ENCODE peak calls at places on chromosomes 7 and 10, in four cellular contexts. S, F, W and D are unnamed samples.

GRCh38 chr7:1899201-1899600 is 229.1 kb downstream of the ELFN1 start:
- DNase-seq in S (peak), F (no peak), W (no peak), D (no peak)

GRCh38 chr7:107622429-107622828 is 38.2 kb upstream of the SLC26A4 start:
- DNase-seq in S (no peak), F (no peak), W (no peak), D (no peak)

GRCh38 chr10:133103311-133103910 is 15.7 kb downstream of the ADGRA1 start:
- DNase-seq in S (no peak), F (no peak), W (no peak), D (no peak)

GRCh38 chr10:33287112-33287511 is 47.4 kb downstream of the NRP1 start:
- DNase-seq in S (no peak), F (no peak), W (no peak), D (no peak)

GRCh38 chr7:79593819-79594218 is 140.4 kb upstream of the MAGI2 start:
- DNase-seq in S (no peak), F (no peak), W (no peak), D (no peak)

GRCh38 chr10:73836427-73836826 is 25.0 kb upstream of the NDST2 start:
- DNase-seq in S (no peak), F (no peak), W (no peak), D (no peak)

GRCh38 chr7:98852826-98853225 is 17.0 kb downstream of the TMEM130 start:
- DNase-seq in S (no peak), F (no peak), W (no peak), D (no peak)

GRCh38 chr10:29583674-29584073 is 51.1 kb downstream of the SVIL start:
- DNase-seq in S (no peak), F (no peak), W (no peak), D (no peak)

GRCh38 chr10:103640436-103641181 is 147.1 kb downstream of the NEURL1 start:
- DNase-seq in S (no peak), F (no peak), W (no peak), D (no peak)

GRCh38 chr7:2523941-2524807 is 4.6 kb downstream of the LFNG start:
- DNase-seq in S (peak), F (peak), W (peak), D (peak)

GRCh38 chr10:9294132-9294663 is 1239.7 kb downstream of the GATA3 start:
- DNase-seq in S (no peak), F (no peak), W (no peak), D (no peak)

GRCh38 chr7:101630591-101630990 is 1.5 kb upstream of the MYL10 start:
- DNase-seq in S (no peak), F (peak), W (no peak), D (no peak)

GRCh38 chr7:111708072-111708471 is 145.8 kb upstream of the IMMP2L start:
- DNase-seq in S (no peak), F (no peak), W (no peak), D (no peak)

GRCh38 chr7:74191231-74191630 is 17.1 kb downstream of the EIF4H start:
- DNase-seq in S (no peak), F (no peak), W (no peak), D (no peak)

GRCh38 chr10:63522129-63522687 is 1.0 kb downstream of the REEP3 start:
- DNase-seq in S (no peak), F (no peak), W (no peak), D (no peak)

GRCh38 chr7:17916786-17917185 is 23.5 kb downstream of the SNX13 start:
- DNase-seq in S (no peak), F (no peak), W (no peak), D (no peak)

GRCh38 chr7:82235710-82236109 is 207.9 kb downstream of the CACNA2D1 start:
- DNase-seq in S (no peak), F (no peak), W (no peak), D (no peak)

GRCh38 chr7:112202819-112203218 is 3.4 kb downstream of the DOCK4 start:
- DNase-seq in S (peak), F (no peak), W (no peak), D (no peak)

GRCh38 chr10:123480845-123481244 is 185.3 kb upstream of the GPR26 start:
- DNase-seq in S (no peak), F (no peak), W (no peak), D (no peak)

GRCh38 chr10:112435013-112435619 is 11.6 kb downstream of the ZDHHC6 start:
- DNase-seq in S (no peak), F (no peak), W (no peak), D (no peak)

GRCh38 chr10:122207596-122207995 is 63.5 kb upstream of the BTBD16 start:
- DNase-seq in S (no peak), F (peak), W (no peak), D (no peak)

GRCh38 chr10:36358736-36359135 is 716.6 kb upstream of the FZD8 start:
- DNase-seq in S (no peak), F (no peak), W (no peak), D (no peak)

GRCh38 chr7:149664176-149664575 is 109.2 kb downstream of the ZNF467 start:
- DNase-seq in S (no peak), F (no peak), W (no peak), D (no peak)

GRCh38 chr10:110803830-110804338 is 67.8 kb upstream of the PDCD4 start:
- DNase-seq in S (no peak), F (peak), W (peak), D (peak)

GRCh38 chr7:23357190-23358093 is 58.3 kb downstream of the MALSU1 start:
- DNase-seq in S (no peak), F (no peak), W (no peak), D (no peak)

GRCh38 chr10:18822156-18822555 is 162.9 kb downstream of the ARL5B start:
- DNase-seq in S (no peak), F (peak), W (no peak), D (no peak)

GRCh38 chr7:103915958-103916357 is 73.5 kb downstream of the RELN start:
- DNase-seq in S (no peak), F (no peak), W (no peak), D (no peak)

GRCh38 chr10:102714621-102715455 is at the start of gene SFXN2:
- DNase-seq in S (no peak), F (no peak), W (peak), D (no peak)

GRCh38 chr10:129728905-129729540 is 235.1 kb downstream of the EBF3 start:
- DNase-seq in S (no peak), F (no peak), W (no peak), D (no peak)

GRCh38 chr7:101593556-101593955 is 35.5 kb downstream of the MYL10 start:
- DNase-seq in S (no peak), F (no peak), W (no peak), D (no peak)

GRCh38 chr7:7395785-7396184 is 139.9 kb downstream of the COL28A1 start:
- DNase-seq in S (no peak), F (no peak), W (no peak), D (no peak)

GRCh38 chr7:20786779-20787651 is at the start of gene SP8:
- DNase-seq in S (no peak), F (peak), W (no peak), D (no peak)

GRCh38 chr7:69002416-69002815 is 595.9 kb upstream of the AUTS2 start:
- DNase-seq in S (no peak), F (no peak), W (no peak), D (no peak)

GRCh38 chr7:45184326-45185027 is 26.9 kb downstream of the RAMP3 start:
- DNase-seq in S (peak), F (no peak), W (no peak), D (no peak)

GRCh38 chr10:73182568-73182967 is 14.6 kb downstream of the FAM149B1 start:
- DNase-seq in S (no peak), F (no peak), W (no peak), D (no peak)

GRCh38 chr7:131556912-131557457 is 557 bp upstream of the PODXL start:
- DNase-seq in S (no peak), F (no peak), W (no peak), D (no peak)

GRCh38 chr10:73991846-73992245 is 6.1 kb upstream of the VCL start:
- DNase-seq in S (no peak), F (no peak), W (no peak), D (no peak)